ENCODE peak calls at places on chromosomes 4 and X, in four cellular contexts. L, V, P and B are unnamed samples.

GRCh38 chr4:129085472-129085871 is 7.9 kb downstream of the SCLT1 start:
- DNase-seq in L (no peak), V (no peak), P (no peak), B (no peak)

GRCh38 chr4:184722798-184723197 is 11.1 kb downstream of the CENPU start:
- DNase-seq in L (no peak), V (no peak), P (no peak), B (no peak)

GRCh38 chrX:56618250-56618649 is 54.8 kb downstream of the UBQLN2 start:
- DNase-seq in L (no peak), V (no peak), P (no peak), B (no peak)

GRCh38 chr4:56128231-56128630 is 179.5 kb downstream of the CEP135 start:
- DNase-seq in L (no peak), V (no peak), P (no peak), B (no peak)

GRCh38 chr4:122633211-122633610 is 12.3 kb upstream of the IL21 start:
- DNase-seq in L (no peak), V (no peak), P (no peak), B (no peak)

GRCh38 chrX:63746278-63746677 is 38.7 kb downstream of the ARHGEF9 start:
- DNase-seq in L (no peak), V (no peak), P (no peak), B (no peak)

GRCh38 chr4:79935264-79935663 is 137.8 kb downstream of the ANTXR2 start:
- DNase-seq in L (no peak), V (no peak), P (no peak), B (peak; percentile 15)

GRCh38 chrX:41870719-41871151 is 52.6 kb downstream of the CASK start:
- DNase-seq in L (peak; percentile 47), V (peak; percentile 22), P (no peak), B (peak; percentile 63)

GRCh38 chr4:57136281-57136680 is 26.1 kb upstream of the IGFBP7 start:
- DNase-seq in L (no peak), V (no peak), P (no peak), B (no peak)

GRCh38 chrX:134661295-134661694 is 3.0 kb upstream of the PLAC1 start:
- DNase-seq in L (no peak), V (no peak), P (no peak), B (no peak)

GRCh38 chr4:181416966-181417365 is 826.2 kb upstream of the TENM3 start:
- DNase-seq in L (no peak), V (no peak), P (no peak), B (no peak)

GRCh38 chr4:56040842-56041241 is 92.1 kb downstream of the CEP135 start:
- DNase-seq in L (no peak), V (no peak), P (no peak), B (no peak)

GRCh38 chrX:35622601-35623000 is 175.5 kb upstream of the MAGEB16 start:
- DNase-seq in L (no peak), V (peak; percentile 58), P (no peak), B (no peak)

GRCh38 chr4:121200795-121201472 is 36.8 kb upstream of the TNIP3 start:
- DNase-seq in L (no peak), V (no peak), P (no peak), B (no peak)

GRCh38 chr4:105622269-105622668 is 69.8 kb downstream of the ARHGEF38 start:
- DNase-seq in L (no peak), V (peak; percentile 6), P (no peak), B (no peak)

GRCh38 chr4:142696334-142697122 is 149.6 kb downstream of the INPP4B start:
- DNase-seq in L (no peak), V (no peak), P (no peak), B (no peak)

GRCh38 chr4:166143227-166143626 is 270.2 kb downstream of the TLL1 start:
- DNase-seq in L (no peak), V (no peak), P (no peak), B (no peak)

GRCh38 chrX:23788946-23789345 is 6.0 kb downstream of the SAT1 start:
- DNase-seq in L (no peak), V (peak; percentile 44), P (no peak), B (no peak)

GRCh38 chrX:118484216-118484903 is 11.3 kb upstream of the DOCK11 start:
- DNase-seq in L (peak; percentile 36), V (peak; percentile 10), P (no peak), B (no peak)

GRCh38 chr4:113574636-113575103 is 186.9 kb downstream of the CAMK2D start:
- DNase-seq in L (no peak), V (no peak), P (no peak), B (no peak)

GRCh38 chrX:123267220-123267619 is 83.1 kb downstream of the GRIA3 start:
- DNase-seq in L (no peak), V (no peak), P (no peak), B (no peak)

GRCh38 chr4:156992943-156993342 is 21.3 kb upstream of the PDGFC start:
- DNase-seq in L (no peak), V (no peak), P (no peak), B (no peak)

GRCh38 chrX:120560405-120560841 is 339 bp downstream of the CUL4B start:
- DNase-seq in L (peak; percentile 36), V (no peak), P (no peak), B (peak; percentile 32)

DNA sequence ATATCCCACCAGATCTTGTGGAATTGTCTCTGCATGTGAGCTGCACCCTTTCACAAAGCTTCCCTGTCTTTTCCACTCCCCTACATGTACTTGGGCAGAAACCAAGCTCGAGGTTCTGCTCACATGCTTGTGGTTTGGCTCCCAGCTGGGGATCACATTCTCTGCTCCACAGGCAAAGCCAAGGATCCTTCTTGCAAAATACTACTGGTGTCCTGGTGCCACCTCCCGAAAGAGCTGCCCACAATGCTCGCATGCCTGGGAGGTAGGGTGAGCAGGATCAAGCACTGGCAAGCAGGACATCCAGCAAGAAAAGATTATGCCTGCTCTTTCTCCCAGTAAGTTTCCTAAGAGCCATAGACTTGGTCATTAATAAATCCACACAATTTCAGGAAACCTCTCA is 45.1 kb upstream of the PPARGC1A start:
- DNase-seq in L (peak; percentile 75), V (no peak), P (no peak), B (no peak)
- TF ChIP-seq EP300 in L (peak; percentile 28), V (no peak), P (no peak), B (no peak)

GRCh38 chrX:148600131-148600530 is 99.7 kb downstream of the AFF2 start:
- DNase-seq in L (no peak), V (no peak), P (no peak), B (no peak)
- TF ChIP-seq EP300 in L (no peak), V (no peak), P (no peak), B (no peak)

GRCh38 chrX:153379971-153380581 is 21.1 kb downstream of the PNMA6E start:
- DNase-seq in L (no peak), V (no peak), P (no peak), B (no peak)
- TF ChIP-seq EP300 in L (no peak), V (no peak), P (no peak), B (no peak)

GRCh38 chr4:147157860-147158701 is 212.4 kb upstream of the TTC29 start:
- DNase-seq in L (peak; percentile 28), V (peak; percentile 20), P (no peak), B (peak; percentile 39)
- TF ChIP-seq EP300 in L (no peak), V (no peak), P (no peak), B (no peak)

GRCh38 chrX:1465261-1466231 is 12.8 kb upstream of the ASMTL start:
- DNase-seq in L (peak; percentile 17), V (no peak), P (no peak), B (no peak)

GRCh38 chrX:1464282-1465131 is 11.8 kb upstream of the ASMTL start:
- DNase-seq in L (peak; percentile 17), V (no peak), P (no peak), B (no peak)

GRCh38 chrX:1462110-1462509 is 9.4 kb upstream of the ASMTL start:
- DNase-seq in L (no peak), V (no peak), P (no peak), B (no peak)

GRCh38 chrX:1463581-1464281 is 11.0 kb upstream of the ASMTL start:
- DNase-seq in L (no peak), V (no peak), P (no peak), B (no peak)

GRCh38 chrX:1462596-1463251 is 10.0 kb upstream of the ASMTL start:
- DNase-seq in L (peak; percentile 21), V (peak; percentile 40), P (no peak), B (no peak)
- TF ChIP-seq EP300 in L (no peak), V (no peak), P (no peak), B (no peak)

DNA sequence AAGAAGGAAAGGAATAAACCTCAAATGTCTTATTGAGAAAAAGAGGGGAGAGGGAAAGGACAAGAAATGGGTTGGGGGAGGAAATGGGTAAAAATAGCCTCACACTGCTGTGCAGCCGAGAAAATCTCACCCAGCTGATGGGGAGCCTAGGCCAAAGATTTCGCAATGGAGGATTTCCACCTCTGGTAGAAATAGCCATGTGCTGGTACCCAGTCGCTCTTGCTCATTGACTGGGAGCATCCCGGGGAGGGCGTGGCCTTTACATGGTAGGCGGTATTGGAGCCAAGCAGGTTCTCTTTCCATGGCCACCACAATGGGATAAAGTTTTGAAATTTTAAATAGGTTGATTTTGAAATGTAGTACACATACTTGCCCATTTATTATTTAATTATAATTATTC is 255.1 kb upstream of the LDB2 start:
- DNase-seq in L (no peak), V (no peak), P (no peak), B (no peak)
- TF ChIP-seq EP300 in L (no peak), V (no peak), P (no peak), B (no peak)

DNA sequence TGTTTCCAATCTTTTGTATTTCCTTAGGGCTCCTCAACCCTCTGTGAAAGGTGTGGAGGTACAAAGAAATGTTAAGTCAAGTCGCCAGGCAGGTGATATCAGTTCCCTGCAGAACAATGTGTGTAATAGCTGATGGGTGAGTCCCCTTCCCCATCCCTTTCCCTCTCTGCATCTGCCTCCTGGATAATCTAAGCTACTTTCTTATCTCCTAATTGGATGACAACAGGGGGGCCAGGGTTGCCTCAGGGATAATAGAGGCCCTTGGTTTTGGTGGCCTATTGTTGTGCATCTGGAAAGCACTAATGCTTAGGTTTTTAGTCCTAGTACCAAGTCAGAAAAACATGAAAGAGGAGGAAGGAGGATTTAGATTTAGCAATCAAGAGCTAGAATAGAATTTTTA is 29.1 kb downstream of the MAGED1 start:
- DNase-seq in L (no peak), V (no peak), P (no peak), B (no peak)
- TF ChIP-seq EP300 in L (no peak), V (no peak), P (no peak), B (no peak)

GRCh38 chr4:118825799-118826198 is 10.1 kb downstream of the SEC24D start:
- DNase-seq in L (no peak), V (no peak), P (no peak), B (no peak)
- TF ChIP-seq EP300 in L (no peak), V (no peak), P (no peak), B (no peak)

DNA sequence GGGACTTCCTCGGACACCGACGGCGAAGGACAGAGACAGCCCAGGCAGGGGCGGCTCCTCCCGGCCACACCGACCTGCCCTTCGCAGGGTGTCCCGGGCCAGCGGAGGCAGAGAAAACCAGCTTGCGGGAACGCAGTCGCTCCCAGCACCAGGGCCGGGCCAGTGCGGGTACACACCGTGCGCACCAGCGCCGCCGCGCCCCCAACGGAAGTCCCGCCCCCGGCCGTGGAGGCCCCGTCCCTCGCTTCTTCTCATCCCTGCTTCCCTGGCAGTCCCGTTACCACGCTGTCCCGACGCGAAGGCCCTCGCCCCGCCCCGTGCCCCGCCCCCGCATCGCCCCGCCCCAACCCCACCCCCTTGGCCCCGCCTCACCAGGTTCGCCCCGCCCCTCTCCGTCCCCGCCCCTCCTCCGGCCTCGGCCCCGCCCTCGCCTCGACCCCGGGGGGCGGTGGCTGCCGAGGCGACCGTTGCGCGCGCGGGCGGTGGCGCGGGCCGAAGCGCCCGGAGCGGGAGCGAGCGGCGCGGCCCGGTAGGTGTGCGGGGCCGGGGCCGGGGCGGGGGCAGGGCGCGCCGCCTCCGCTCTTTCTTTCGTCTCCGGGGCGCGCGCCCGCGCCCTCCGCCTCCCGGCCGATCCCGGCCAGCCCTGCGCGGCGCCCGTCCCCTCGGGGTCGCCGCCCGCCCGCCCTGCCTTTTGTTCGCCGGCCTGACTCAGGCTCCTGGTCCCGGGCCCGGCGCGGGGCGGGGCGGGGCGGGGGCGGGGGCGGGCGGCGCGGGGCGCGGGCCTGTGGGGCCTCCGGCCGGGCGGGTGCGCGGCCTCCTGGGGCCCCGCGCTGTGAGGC is at the start of gene RGS12:
- DNase-seq in L (peak; percentile 95), V (peak; percentile 91), P (peak; percentile 63), B (peak; percentile 88)
- TF ChIP-seq EP300 in L (no peak), V (no peak), P (no peak), B (no peak)